ENCODE peak calls at places on chromosome 16, in four cellular contexts. Y, U, R and V are unnamed samples.

GRCh38 chr16:685967-686366 is 1.8 kb upstream of the JMJD8 start:
- DNase-seq in R (no peak), Y (peak; percentile 29), U (no peak), V (peak; percentile 56)

GRCh38 chr16:49085689-49086088 is 195.9 kb downstream of the CBLN1 start:
- DNase-seq in R (no peak), Y (no peak), U (no peak), V (no peak)

GRCh38 chr16:72989203-72989991 is 58.5 kb downstream of the ZFHX3 start:
- DNase-seq in Y (peak; percentile 45), U (no peak), R (no peak), V (no peak)

GRCh38 chr16:53580038-53580802 is 77.2 kb upstream of the AKTIP start:
- DNase-seq in Y (no peak), U (no peak), R (no peak), V (no peak)

GRCh38 chr16:67252806-67253497 is 4.2 kb downstream of the SLC9A5 start:
- DNase-seq in U (no peak), Y (no peak), R (no peak), V (no peak)

GRCh38 chr16:65312795-65313194 is 190.9 kb upstream of the CDH11 start:
- DNase-seq in R (no peak), Y (no peak), U (no peak), V (no peak)

GRCh38 chr16:18932243-18932997 is 6.2 kb upstream of the SMG1 start:
- DNase-seq in Y (no peak), R (no peak), U (no peak), V (no peak)

GRCh38 chr16:81627729-81628128 is 151.4 kb upstream of the PLCG2 start:
- DNase-seq in U (no peak), Y (no peak), R (no peak), V (no peak)

GRCh38 chr16:53055603-53056527 is 1.1 kb downstream of the CHD9 start:
- DNase-seq in R (no peak), U (peak; percentile 25), Y (peak; percentile 69), V (peak; percentile 59)

GRCh38 chr16:80277182-80277581 is 263.6 kb upstream of the DYNLRB2 start:
- DNase-seq in Y (no peak), U (no peak), R (no peak), V (peak; percentile 8)

GRCh38 chr16:88387177-88387576 is 4.4 kb downstream of the ZNF469 start:
- DNase-seq in U (no peak), Y (no peak), R (no peak), V (no peak)

GRCh38 chr16:7508656-7509055 is 176.0 kb downstream of the RBFOX1 start:
- DNase-seq in R (no peak), Y (no peak), U (no peak), V (no peak)

GRCh38 chr16:66391726-66392670 is 25.5 kb downstream of the CDH5 start:
- DNase-seq in U (no peak), R (no peak), Y (no peak), V (no peak)

GRCh38 chr16:5428932-5429331 is 331.3 kb upstream of the EEF2KMT start:
- DNase-seq in R (no peak), U (no peak), Y (no peak), V (no peak)

GRCh38 chr16:1158456-1159324 is 5.8 kb downstream of the CACNA1H start:
- DNase-seq in U (no peak), R (no peak), Y (no peak), V (no peak)

GRCh38 chr16:23171234-23171948 is 11.2 kb upstream of the SCNN1G start:
- DNase-seq in U (no peak), Y (no peak), R (no peak), V (no peak)

GRCh38 chr16:49492090-49492801 is 118.6 kb downstream of the C16orf78 start:
- DNase-seq in U (peak; percentile 68), Y (peak; percentile 34), R (no peak), V (peak; percentile 43)

GRCh38 chr16:9049241-9049640 is 42.2 kb upstream of the HAPSTR1 start:
- DNase-seq in U (no peak), R (no peak), Y (no peak), V (no peak)

GRCh38 chr16:14043793-14044192 is 27.3 kb upstream of the MRTFB start:
- DNase-seq in U (no peak), Y (no peak), R (no peak), V (no peak)

GRCh38 chr16:53100889-53101288 is 46.1 kb downstream of the CHD9 start:
- DNase-seq in Y (no peak), R (no peak), U (no peak), V (no peak)

GRCh38 chr16:69564845-69565610 is 738 bp upstream of the NFAT5 start:
- DNase-seq in Y (peak; percentile 49), U (no peak), R (no peak), V (no peak)

GRCh38 chr16:11150190-11150589 is 105.8 kb downstream of the SOCS1 start:
- DNase-seq in R (no peak), U (no peak), Y (no peak), V (no peak)

GRCh38 chr16:698911-699671 is 6.5 kb downstream of the FBXL16 start:
- DNase-seq in U (no peak), R (no peak), Y (no peak), V (no peak)

GRCh38 chr16:65409505-65409904 is 287.6 kb upstream of the CDH11 start:
- DNase-seq in U (no peak), R (no peak), Y (peak; percentile 6), V (no peak)

GRCh38 chr16:1972490-1972877 is 631 bp downstream of the TBL3 start:
- DNase-seq in U (no peak), Y (no peak), R (no peak), V (peak; percentile 45)

GRCh38 chr16:75682308-75682707 is 5.5 kb upstream of the CPHXL2 start:
- DNase-seq in Y (no peak), U (no peak), R (no peak), V (peak; percentile 54)

GRCh38 chr16:83356266-83356665 is 451.5 kb upstream of the HSBP1 start:
- DNase-seq in R (no peak), U (peak; percentile 47), Y (peak; percentile 70), V (peak; percentile 59)

GRCh38 chr16:67236551-67237395 is 9.8 kb downstream of the TMEM208 start:
- DNase-seq in U (peak; percentile 75), R (no peak), Y (peak; percentile 60), V (peak; percentile 71)

GRCh38 chr16:27446721-27447120 is 44.7 kb downstream of the IL21R start:
- DNase-seq in R (no peak), U (no peak), Y (no peak), V (peak; percentile 19)

GRCh38 chr16:54493076-54493475 is 206.5 kb upstream of the IRX3 start:
- DNase-seq in U (no peak), R (no peak), Y (no peak), V (no peak)

GRCh38 chr16:8946544-8946943 is 17.2 kb downstream of the USP7 start:
- DNase-seq in U (no peak), R (no peak), Y (no peak), V (no peak)

GRCh38 chr16:22123146-22123545 is 30.8 kb downstream of the VWA3A start:
- DNase-seq in R (no peak), U (peak; percentile 21), Y (no peak), V (peak; percentile 84)

GRCh38 chr16:11682655-11683096 is 14.4 kb downstream of the SNN start:
- DNase-seq in U (no peak), Y (no peak), R (no peak), V (peak; percentile 26)

GRCh38 chr16:86554917-86555762 is at the start of gene MTHFSD:
- DNase-seq in R (peak; percentile 74), U (peak; percentile 92), Y (peak; percentile 90), V (peak; percentile 93)
- TF ChIP-seq POLR2A in R (peak; percentile 91), U (peak; percentile 84), Y (peak; percentile 93), V (peak; percentile 78)

GRCh38 chr16:68343137-68343536 is 32.3 kb downstream of the PRMT7 start:
- DNase-seq in Y (no peak), R (no peak), U (no peak), V (no peak)
- TF ChIP-seq MYC in Y (no peak), R (no peak), U (no peak), V (no peak)

GRCh38 chr16:58196898-58197313 is 1.0 kb downstream of the CSNK2A2 start:
- DNase-seq in Y (peak; percentile 46), R (no peak), U (no peak), V (peak; percentile 22)

GRCh38 chr16:58197314-58198012 is 443 bp downstream of the CSNK2A2 start:
- DNase-seq in U (no peak), Y (no peak), R (no peak), V (peak; percentile 39)

GRCh38 chr16:58198739-58199411 is 969 bp upstream of the CSNK2A2 start:
- DNase-seq in U (no peak), Y (no peak), R (no peak), V (no peak)

GRCh38 chr16:58200398-58200797 is 2.5 kb upstream of the CSNK2A2 start:
- DNase-seq in U (no peak), Y (no peak), R (no peak), V (no peak)

GRCh38 chr16:58198022-58198683 is at the start of gene CSNK2A2:
- DNase-seq in U (peak; percentile 78), R (no peak), Y (no peak), V (peak; percentile 85)
- TF ChIP-seq POLR2A in U (peak; percentile 36), R (peak; percentile 57), Y (no peak), V (no peak)

DNA sequence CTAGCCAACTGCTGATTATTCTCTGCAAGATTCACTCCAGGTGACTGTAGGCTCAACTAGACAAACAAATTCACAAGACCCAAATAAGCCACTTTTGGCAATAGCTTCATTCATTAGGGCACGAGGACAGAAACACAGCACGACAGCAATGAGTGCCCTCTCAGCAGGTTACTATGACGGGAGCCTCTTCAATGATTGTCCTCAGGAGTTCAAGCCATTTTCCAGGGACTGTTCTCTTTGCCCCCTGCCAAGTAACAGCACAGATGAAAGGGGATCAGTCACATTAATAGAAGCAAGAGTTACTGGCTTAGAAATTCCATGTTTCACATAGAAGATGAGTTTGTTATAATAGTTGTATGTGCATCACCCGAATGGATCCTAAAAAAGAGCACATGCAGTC is 712.2 kb downstream of the CDH8 start:
- DNase-seq in R (no peak), Y (no peak), U (no peak), V (no peak)
- TF ChIP-seq MYC in R (no peak), Y (no peak), U (no peak), V (no peak)

GRCh38 chr16:46689492-46690280 is at the start of gene ORC6:
- DNase-seq in R (no peak), Y (peak; percentile 80), U (peak; percentile 87), V (peak; percentile 98)

GRCh38 chr16:46690281-46691178 is 1.1 kb downstream of the ORC6 start:
- DNase-seq in Y (peak; percentile 25), R (no peak), U (no peak), V (peak; percentile 25)

GRCh38 chr16:46688101-46688656 is 799 bp downstream of the VPS35 start:
- DNase-seq in Y (peak; percentile 48), U (no peak), R (no peak), V (peak; percentile 89)

GRCh38 chr16:46687486-46687885 is 1.5 kb downstream of the VPS35 start:
- DNase-seq in U (no peak), R (no peak), Y (no peak), V (no peak)

GRCh38 chr16:46688657-46689491 is at the start of gene VPS35:
- DNase-seq in R (peak; percentile 95), Y (peak; percentile 99), U (peak; percentile 93), V (peak; percentile 99)
- TF ChIP-seq POLR2A in R (peak; percentile 69), Y (peak; percentile 74), U (peak; percentile 76), V (peak; percentile 70)

GRCh38 chr16:89506791-89507191 is 1.4 kb upstream of the SPG7 start:
- DNase-seq in R (no peak), Y (no peak), U (no peak), V (peak; percentile 60)
- TF ChIP-seq MYC in R (no peak), Y (no peak), U (no peak), V (no peak)